ENCODE peak calls at places on chromosomes 6 and 20, in four cellular contexts. F is IMR-90; D is heart left ventricle; A is stimulated activated effector memory CD8-positive, alpha-beta T cell treated with anti-CD3 and anti-CD28 coated beads, Interleukin-12 subunit alpha, Interleukin-12 subunit beta, amount 100 ng/mL, for 72 hours. R is an unnamed sample.

GRCh38 chr6:105326838-105327745 is 75.8 kb downstream of the PREP start:
- DNase-seq in A (no peak), F (peak; percentile 83), D (no peak), R (no peak)

GRCh38 chr6:83974409-83975050 is 59.0 kb upstream of the MRAP2 start:
- DNase-seq in A (no peak), D (no peak), F (no peak), R (no peak)

GRCh38 chr20:50360921-50361320 is 149.3 kb upstream of the PTPN1 start:
- DNase-seq in D (no peak), F (no peak), A (no peak), R (peak; percentile 54)

GRCh38 chr6:148179786-148180185 is 162.9 kb upstream of the SASH1 start:
- DNase-seq in F (peak; percentile 25), A (no peak), D (no peak), R (no peak)

GRCh38 chr6:166647896-166648295 is 20.8 kb upstream of the RPS6KA2 start:
- DNase-seq in D (no peak), F (no peak), A (no peak), R (no peak)

GRCh38 chr6:37607949-37608348 is 89.7 kb downstream of the MDGA1 start:
- DNase-seq in D (no peak), F (peak; percentile 57), A (no peak), R (no peak)

GRCh38 chr6:108592371-108593337 is 31.9 kb downstream of the FOXO3 start:
- DNase-seq in A (peak; percentile 32), F (peak; percentile 87), D (no peak), R (peak; percentile 81)

GRCh38 chr20:32960849-32961731 is 43.1 kb downstream of the SUN5 start:
- DNase-seq in F (no peak), D (no peak), A (no peak), R (peak; percentile 47)

GRCh38 chr6:21666788-21667681 is 73.5 kb downstream of the SOX4 start:
- DNase-seq in F (no peak), A (no peak), D (no peak), R (no peak)

GRCh38 chr20:33006776-33007375 is 628 bp upstream of the BPIFB2 start:
- DNase-seq in A (no peak), D (no peak), F (no peak), R (no peak)

GRCh38 chr6:82863771-82864170 is 201.9 kb downstream of the UBE3D start:
- DNase-seq in D (no peak), A (no peak), F (no peak), R (no peak)

GRCh38 chr6:169263836-169264608 is 10.4 kb upstream of the THBS2 start:
- DNase-seq in A (no peak), F (peak; percentile 64), D (no peak), R (peak; percentile 88)

GRCh38 chr6:116467096-116467495 is 5.9 kb downstream of the CALHM6 start:
- DNase-seq in A (no peak), D (no peak), F (peak; percentile 41), R (no peak)

GRCh38 chr20:62727584-62728027 is 19.0 kb downstream of the NTSR1 start:
- DNase-seq in A (no peak), D (peak; percentile 61), F (no peak), R (peak; percentile 63)